ENCODE peak calls at places on chromosomes 16 and 17, in seven cellular contexts. Q is A673; I is AG04450; F is OCI-LY7; K is tibial artery; M is CD8-positive, alpha-beta T cell; Z is endodermal cell. P is an unnamed sample.

GRCh38 chr17:38747385-38748328 is 479 bp downstream of the PCGF2 start:
- DNase-seq in K (no peak), I (no peak), Q (peak), Z (peak), F (peak), M (no peak), P (no peak)

GRCh38 chr16:14088155-14088753 is 17.1 kb downstream of the MRTFB start:
- DNase-seq in M (no peak), F (no peak), Q (peak), Z (no peak), I (no peak), K (no peak), P (no peak)

GRCh38 chr17:35390156-35390555 is 16.7 kb upstream of the SLFN11 start:
- DNase-seq in K (no peak), I (no peak), Q (no peak), Z (peak), F (no peak), M (no peak), P (no peak)

GRCh38 chr16:50884066-50884860 is 142.4 kb downstream of the CYLD start:
- DNase-seq in Z (peak), Q (peak), F (peak), K (no peak), I (no peak), M (peak), P (no peak)

GRCh38 chr16:1290032-1290431 is 19.4 kb upstream of the UBE2I start:
- DNase-seq in M (no peak), F (no peak), K (no peak), I (no peak), Z (peak), Q (no peak), P (no peak)

GRCh38 chr16:60655514-60656153 is 1380.6 kb downstream of the CDH8 start:
- DNase-seq in Q (no peak), Z (no peak), I (no peak), F (no peak), K (no peak), M (no peak), P (no peak)

GRCh38 chr17:55259684-55260111 is 5.1 kb upstream of the HLF start:
- DNase-seq in Q (no peak), F (peak), Z (no peak), M (no peak), K (no peak), I (no peak), P (no peak)

GRCh38 chr16:89042711-89043551 is 50.7 kb upstream of the ACSF3 start:
- DNase-seq in M (no peak), I (no peak), K (no peak), Q (no peak), Z (no peak), F (no peak), P (no peak)

GRCh38 chr16:15856901-15857778 is at the start of gene MYH11:
- DNase-seq in F (peak), Q (no peak), Z (peak), M (no peak), I (no peak), K (peak), P (no peak)

GRCh38 chr16:29925805-29926674 is at the start of gene KCTD13:
- DNase-seq in I (peak), K (peak), F (peak), M (peak), Q (peak), Z (peak), P (peak)

GRCh38 chr17:80819422-80820164 is 172.0 kb upstream of the CHMP6 start:
- DNase-seq in Z (no peak), M (no peak), F (no peak), K (peak), Q (no peak), I (no peak), P (peak)

GRCh38 chr16:76856112-76856511 is 334.9 kb upstream of the MON1B start:
- DNase-seq in M (no peak), K (no peak), Z (no peak), F (no peak), Q (no peak), I (no peak), P (no peak)

GRCh38 chr16:76857402-76857801 is 333.6 kb upstream of the MON1B start:
- DNase-seq in M (no peak), I (no peak), K (no peak), F (no peak), Q (no peak), Z (no peak), P (no peak)

DNA sequence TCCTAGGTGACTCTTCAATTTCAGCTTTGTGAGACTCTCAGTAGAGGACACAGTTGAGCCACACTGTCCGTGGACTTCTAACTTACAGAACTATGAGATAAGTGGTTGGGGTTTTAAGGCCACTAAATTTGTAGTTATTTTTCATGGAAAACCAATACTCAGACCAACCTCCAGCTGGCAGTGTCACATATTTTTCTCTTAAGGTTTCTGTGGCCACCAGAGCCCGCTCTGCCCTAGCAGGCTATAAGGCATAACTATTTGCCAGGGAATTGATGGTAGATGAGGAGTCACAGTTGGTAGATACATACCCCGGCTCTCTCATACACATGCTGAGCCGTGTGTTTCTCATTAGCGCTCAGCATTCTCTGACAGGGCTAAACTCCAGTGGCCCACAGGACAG is 336.8 kb upstream of the MON1B start:
- DNase-seq in Q (peak), F (peak), M (no peak), K (no peak), I (no peak), Z (peak), P (no peak)
- TF ChIP-seq CTCF in Q (no peak), F (peak), M (no peak), K (no peak), I (peak), Z (peak), P (no peak)

GRCh38 chr16:85327731-85328664 is 215.7 kb upstream of the CIBAR2 start:
- DNase-seq in K (no peak), Z (peak), F (no peak), I (no peak), M (no peak), Q (peak), P (no peak)

GRCh38 chr16:85323961-85324253 is 211.6 kb upstream of the CIBAR2 start:
- DNase-seq in I (no peak), Q (no peak), K (no peak), F (no peak), M (no peak), Z (no peak), P (no peak)

GRCh38 chr16:85324506-85324905 is 212.2 kb upstream of the CIBAR2 start:
- DNase-seq in M (no peak), F (no peak), K (no peak), Z (no peak), I (no peak), Q (no peak), P (no peak)

GRCh38 chr16:85326794-85327181 is 214.5 kb upstream of the CIBAR2 start:
- DNase-seq in F (peak), M (no peak), I (no peak), Q (no peak), K (no peak), Z (peak), P (no peak)

DNA sequence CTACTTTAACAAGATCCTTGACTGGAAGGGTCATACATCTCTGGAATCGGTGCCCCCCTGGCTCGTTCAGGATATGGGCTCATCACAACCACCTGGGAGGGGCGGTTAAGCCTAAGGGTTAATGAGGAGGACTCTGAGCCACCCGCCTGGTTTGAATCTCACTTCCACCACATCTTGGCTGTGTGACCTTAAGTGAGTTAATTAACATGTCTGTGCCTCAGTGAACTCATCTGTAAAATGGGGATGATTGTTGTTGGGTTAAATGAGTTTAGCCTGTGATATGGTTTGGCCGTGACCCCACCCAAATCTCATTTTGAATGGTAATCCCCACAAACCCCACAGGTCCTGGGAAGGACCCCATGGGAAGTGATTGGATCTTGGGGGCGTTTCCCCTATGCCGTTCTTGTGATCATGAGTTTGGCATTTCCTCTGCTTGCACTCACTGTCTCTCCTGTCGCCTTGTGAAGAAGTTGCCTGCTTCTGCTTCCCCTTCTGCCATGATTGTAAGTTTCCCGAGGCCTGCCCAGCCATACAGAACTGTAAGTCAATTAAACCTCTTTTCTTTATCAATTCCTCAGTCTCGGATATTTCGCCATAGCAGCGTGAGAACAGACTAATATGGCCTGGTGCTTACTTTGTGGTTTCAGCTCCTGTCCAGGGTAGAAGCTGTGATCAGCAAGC is 214.0 kb upstream of the CIBAR2 start:
- DNase-seq in F (no peak), M (no peak), Z (no peak), K (no peak), Q (peak), I (no peak), P (no peak)
- H3K27ac ChIP-seq in F (peak), M (no peak), Z (no peak), K (no peak), Q (peak), I (no peak), P (no peak)

GRCh38 chr17:44119062-44119461 is 4.4 kb downstream of the HDAC5 start:
- DNase-seq in M (no peak), I (no peak), Z (no peak), Q (no peak), F (no peak), K (no peak), P (no peak)

GRCh38 chr17:44119798-44120197 is 3.6 kb downstream of the HDAC5 start:
- DNase-seq in I (no peak), Z (no peak), Q (no peak), F (no peak), M (no peak), K (no peak), P (no peak)

GRCh38 chr17:44122825-44123355 is 551 bp downstream of the HDAC5 start:
- DNase-seq in M (peak), I (no peak), Q (no peak), K (no peak), Z (peak), F (peak), P (no peak)

GRCh38 chr17:44121997-44122824 is 1.2 kb downstream of the HDAC5 start:
- DNase-seq in Z (peak), Q (no peak), M (no peak), F (no peak), I (no peak), K (no peak), P (no peak)

DNA sequence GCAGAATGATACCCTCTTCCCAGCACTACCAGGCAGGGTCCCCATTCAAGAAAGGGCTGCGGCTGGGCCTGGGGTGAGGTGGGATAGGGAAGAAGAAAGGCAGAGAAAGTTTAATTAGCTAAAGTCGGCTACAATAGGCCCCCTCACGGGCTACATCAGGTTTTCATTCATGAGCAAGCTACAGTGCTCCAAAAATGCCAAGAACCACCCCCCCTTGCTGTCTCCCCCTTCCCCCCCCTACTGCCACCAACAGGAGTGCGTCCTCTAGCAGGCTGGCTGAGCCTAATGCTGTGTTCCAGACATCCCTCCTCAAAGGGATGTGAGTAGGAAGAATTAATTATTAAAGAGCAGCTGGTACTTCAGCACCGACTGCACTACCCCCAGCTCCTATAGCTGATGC is 2.2 kb downstream of the HDAC5 start:
- DNase-seq in Z (peak), M (no peak), I (no peak), F (no peak), Q (no peak), K (no peak), P (no peak)
- H3K4me3 ChIP-seq in Z (peak), M (no peak), I (no peak), F (no peak), Q (no peak), K (peak), P (peak)

DNA sequence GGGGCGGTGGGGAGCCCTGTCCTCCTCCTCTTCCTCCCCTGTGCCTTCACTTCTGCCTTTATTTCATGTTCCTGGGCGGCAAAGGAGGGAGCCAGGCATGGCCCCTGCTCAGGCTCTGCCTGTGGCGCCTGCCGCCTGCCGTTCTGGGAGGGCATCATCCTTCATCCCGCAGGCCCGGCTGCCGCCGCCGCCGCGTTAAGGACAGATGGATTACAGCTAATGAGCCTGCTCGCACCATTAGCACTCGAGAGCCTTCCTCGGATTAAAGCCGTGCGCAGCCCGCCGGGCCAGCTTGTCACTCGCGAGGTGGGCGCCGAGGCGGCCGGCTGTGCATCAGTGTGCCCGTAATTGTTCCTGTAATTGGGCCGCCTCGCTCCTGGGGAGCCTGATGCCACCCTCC is 127.7 kb upstream of the GSE1 start:
- DNase-seq in I (no peak), Q (no peak), Z (no peak), K (no peak), M (no peak), F (no peak), P (peak)
- TF ChIP-seq CTCF in I (no peak), Q (no peak), Z (no peak), K (no peak), M (no peak), F (no peak), P (no peak)

GRCh38 chr17:10793256-10793655 is 10.6 kb downstream of the TMEM238L start:
- DNase-seq in K (no peak), F (no peak), Z (no peak), Q (no peak), I (no peak), M (no peak), P (no peak)
- H3K27ac ChIP-seq in K (no peak), F (no peak), Z (no peak), Q (no peak), I (no peak), M (no peak), P (no peak)

DNA sequence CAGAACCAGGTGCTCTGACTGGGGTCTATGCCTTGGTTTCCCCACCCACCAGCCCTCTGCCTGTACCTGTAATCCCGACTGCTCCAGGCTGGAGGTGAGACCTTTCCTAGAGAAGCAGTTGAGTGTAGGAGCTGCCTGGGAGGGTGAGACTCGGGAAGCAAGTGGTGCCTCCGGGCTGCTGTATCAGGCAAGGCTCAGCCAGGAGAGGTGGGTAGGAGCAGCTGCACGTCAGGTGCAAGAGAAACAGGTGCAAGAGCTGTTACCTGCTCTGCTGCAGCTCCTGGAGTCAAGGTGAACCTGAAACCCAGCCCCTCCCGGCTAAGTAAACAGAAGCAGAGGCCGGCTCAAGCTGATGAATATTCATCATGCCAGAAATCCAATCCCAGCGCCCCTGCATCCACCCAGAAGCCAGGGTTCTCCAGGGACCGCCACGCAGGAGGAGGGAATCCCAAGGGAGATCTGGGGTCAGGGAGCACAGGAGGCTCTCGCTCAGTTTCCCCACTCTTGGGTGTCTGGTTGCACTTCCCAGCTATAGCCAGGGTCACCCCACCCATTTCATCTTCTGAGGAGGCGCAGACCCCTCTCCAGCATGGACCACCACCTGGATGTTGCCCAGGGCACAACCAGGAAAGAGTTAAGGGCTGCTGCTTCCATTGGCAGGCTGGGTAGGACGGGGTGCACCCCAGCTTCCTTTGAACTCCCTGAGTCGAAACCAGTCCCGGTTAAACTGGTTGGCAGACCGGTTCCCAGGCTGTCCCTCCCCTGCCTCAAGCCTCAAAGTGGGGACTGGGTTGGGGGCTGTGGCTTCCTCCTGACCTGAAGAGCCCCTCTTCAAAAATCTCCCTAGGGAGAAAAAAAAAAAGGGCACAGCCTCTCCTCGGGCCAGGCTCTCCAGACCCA is at the start of gene PRR15L:
- DNase-seq in F (no peak), K (no peak), Z (peak), M (no peak), Q (no peak), I (no peak), P (no peak)
- H3K4me3 ChIP-seq in F (no peak), K (no peak), Z (no peak), M (no peak), Q (no peak), I (no peak), P (no peak)

DNA sequence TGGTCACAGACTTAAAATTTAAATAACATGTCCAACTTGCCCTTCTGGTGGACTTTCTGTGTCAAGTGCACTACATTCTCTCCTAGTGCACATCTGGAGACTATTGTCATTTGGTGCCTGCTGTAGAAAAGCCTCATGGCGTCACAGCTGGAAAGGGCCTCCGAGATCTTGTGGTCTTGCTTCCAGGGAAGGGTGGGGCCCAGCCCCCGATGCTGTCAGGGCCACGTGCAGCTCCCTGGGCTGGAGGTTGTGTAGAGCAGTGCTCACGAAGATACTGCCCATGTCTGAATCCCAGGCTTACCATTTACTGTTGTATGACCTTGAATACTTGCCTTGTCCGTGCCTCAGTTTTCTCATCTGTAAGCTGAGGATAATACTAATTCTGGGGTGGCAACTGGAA is 6.8 kb upstream of the MPRIP start:
- DNase-seq in F (no peak), M (no peak), Z (no peak), Q (no peak), I (no peak), K (no peak), P (no peak)
- TF ChIP-seq CTCF in F (no peak), M (no peak), Z (no peak), Q (no peak), I (no peak), K (no peak), P (no peak)

DNA sequence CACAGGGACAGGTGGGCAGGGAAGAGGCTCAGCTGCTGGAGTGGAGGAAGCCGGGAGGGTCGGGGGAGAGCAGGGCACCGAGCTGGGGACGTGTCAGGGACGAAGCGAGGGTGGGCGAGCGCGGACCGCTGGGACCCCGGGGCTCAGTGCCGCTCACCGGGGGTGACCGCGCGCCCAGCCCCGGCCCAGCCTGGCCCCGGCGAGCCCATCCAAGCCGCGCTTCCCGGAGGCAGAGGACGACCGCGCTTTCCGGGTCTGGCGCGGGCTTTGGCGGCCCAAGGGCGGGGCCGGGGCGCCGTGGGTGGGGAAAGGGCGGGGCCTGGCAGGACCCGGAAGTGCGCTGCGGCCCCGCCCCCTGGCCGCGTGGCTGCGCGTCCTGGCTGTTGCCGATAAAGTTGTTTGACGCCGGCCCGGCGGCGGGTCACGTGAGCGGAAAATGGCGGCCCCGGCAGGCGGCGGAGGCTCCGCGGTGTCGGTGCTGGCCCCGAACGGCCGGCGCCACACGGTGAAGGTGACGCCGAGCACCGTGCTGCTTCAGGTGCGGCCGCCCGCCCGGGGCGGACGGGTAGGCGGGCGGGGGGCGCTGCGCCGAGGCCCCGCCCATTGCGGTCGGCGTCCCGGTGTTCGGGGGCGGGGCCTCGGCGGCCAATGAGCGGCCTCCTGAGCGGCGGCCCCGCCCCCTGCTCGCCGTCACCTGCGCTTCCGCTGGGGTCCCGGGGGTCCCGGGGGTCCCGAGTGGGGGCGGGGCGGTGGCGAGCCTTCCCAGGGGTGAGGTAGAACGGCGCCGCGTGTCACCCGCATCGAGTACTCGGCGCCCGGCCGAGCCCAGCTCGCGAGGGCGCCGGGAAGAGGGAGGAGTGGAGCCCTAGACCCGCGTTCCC is at the start of gene ASPSCR1:
- DNase-seq in M (peak), Q (peak), Z (peak), F (peak), I (peak), K (peak), P (peak)
- H3K27ac ChIP-seq in M (peak), Q (peak), Z (peak), F (peak), I (peak), K (peak), P (peak)

GRCh38 chr17:50274142-50274944 is at the start of gene TMEM92:
- DNase-seq in I (no peak), M (no peak), Z (peak), F (no peak), Q (peak), K (peak), P (no peak)

GRCh38 chr17:50272246-50272645 is 2.0 kb upstream of the TMEM92 start:
- DNase-seq in Q (no peak), I (no peak), M (no peak), Z (peak), K (peak), F (no peak), P (peak)

GRCh38 chr17:50274945-50275221 is 617 bp downstream of the TMEM92 start:
- DNase-seq in K (no peak), F (no peak), Q (no peak), Z (no peak), M (no peak), I (no peak), P (no peak)

GRCh38 chr17:50272711-50273653 is 1.3 kb upstream of the TMEM92 start:
- DNase-seq in Q (peak), I (no peak), K (peak), Z (peak), F (peak), M (peak), P (no peak)

GRCh38 chr17:50273654-50274040 is 619 bp upstream of the TMEM92 start:
- DNase-seq in Z (peak), M (no peak), K (peak), Q (no peak), I (no peak), F (no peak), P (no peak)
- H3K4me3 ChIP-seq in Z (no peak), M (no peak), K (no peak), Q (no peak), I (peak), F (no peak), P (no peak)